ENCODE peak calls at places on chromosomes 2 and 18, in ten cellular contexts. One of them, this sample, is unnamed.

GRCh38 chr2:168685619-168686453 is 116.6 kb upstream of the NOSTRIN start:
- DNase-seq in GM06990: no peak
- DNase-seq in AG09309: no peak
- DNase-seq in coronary artery: no peak
- DNase-seq in NB4: no peak
- DNase-seq in transverse colon: no peak
- DNase-seq in DND-41: no peak
- DNase-seq in IMR-90: no peak
- DNase-seq in AG10803: no peak
- DNase-seq in tibial artery: no peak
- DNase-seq in this sample: no peak

GRCh38 chr2:105917216-105917615 is 172.5 kb downstream of the NCK2 start:
- DNase-seq in GM06990: no peak
- DNase-seq in AG09309: no peak
- DNase-seq in coronary artery: peak
- DNase-seq in NB4: peak
- DNase-seq in transverse colon: no peak
- DNase-seq in DND-41: no peak
- DNase-seq in IMR-90: no peak
- DNase-seq in AG10803: no peak
- DNase-seq in tibial artery: no peak
- DNase-seq in this sample: no peak

GRCh38 chr2:74696758-74697327 is 42.8 kb downstream of the SEMA4F start:
- DNase-seq in GM06990: no peak
- DNase-seq in AG09309: peak
- DNase-seq in coronary artery: no peak
- DNase-seq in NB4: no peak
- DNase-seq in transverse colon: no peak
- DNase-seq in DND-41: no peak
- DNase-seq in IMR-90: peak
- DNase-seq in AG10803: peak
- DNase-seq in tibial artery: no peak
- DNase-seq in this sample: peak

GRCh38 chr2:6370753-6371152 is 495.0 kb downstream of the CMPK2 start:
- DNase-seq in GM06990: no peak
- DNase-seq in AG09309: no peak
- DNase-seq in coronary artery: no peak
- DNase-seq in NB4: no peak
- DNase-seq in transverse colon: no peak
- DNase-seq in DND-41: no peak
- DNase-seq in IMR-90: peak
- DNase-seq in AG10803: peak
- DNase-seq in tibial artery: no peak
- DNase-seq in this sample: no peak

GRCh38 chr2:96115631-96116423 is 544 bp downstream of the ADRA2B start:
- DNase-seq in GM06990: no peak
- DNase-seq in AG09309: no peak
- DNase-seq in coronary artery: no peak
- DNase-seq in NB4: no peak
- DNase-seq in transverse colon: no peak
- DNase-seq in DND-41: no peak
- DNase-seq in IMR-90: no peak
- DNase-seq in AG10803: no peak
- DNase-seq in tibial artery: no peak
- DNase-seq in this sample: no peak

GRCh38 chr2:232111551-232111950 is 150.0 kb downstream of the DIS3L2 start:
- DNase-seq in GM06990: no peak
- DNase-seq in AG09309: no peak
- DNase-seq in coronary artery: no peak
- DNase-seq in NB4: no peak
- DNase-seq in transverse colon: no peak
- DNase-seq in DND-41: no peak
- DNase-seq in IMR-90: no peak
- DNase-seq in AG10803: no peak
- DNase-seq in tibial artery: no peak
- DNase-seq in this sample: no peak

GRCh38 chr18:45166341-45167108 is 448.8 kb upstream of the SLC14A2 start:
- DNase-seq in GM06990: no peak
- DNase-seq in AG09309: peak
- DNase-seq in coronary artery: no peak
- DNase-seq in NB4: no peak
- DNase-seq in transverse colon: peak
- DNase-seq in DND-41: no peak
- DNase-seq in IMR-90: peak
- DNase-seq in AG10803: peak
- DNase-seq in tibial artery: peak
- DNase-seq in this sample: peak

GRCh38 chr2:120978359-120979050 is 242.8 kb downstream of the GLI2 start:
- DNase-seq in GM06990: no peak
- DNase-seq in AG09309: no peak
- DNase-seq in coronary artery: no peak
- DNase-seq in NB4: no peak
- DNase-seq in transverse colon: no peak
- DNase-seq in DND-41: no peak
- DNase-seq in IMR-90: peak
- DNase-seq in AG10803: no peak
- DNase-seq in tibial artery: no peak
- DNase-seq in this sample: no peak

GRCh38 chr2:205857532-205857931 is 175.2 kb downstream of the NRP2 start:
- DNase-seq in GM06990: no peak
- DNase-seq in AG09309: no peak
- DNase-seq in coronary artery: no peak
- DNase-seq in NB4: no peak
- DNase-seq in transverse colon: no peak
- DNase-seq in DND-41: no peak
- DNase-seq in IMR-90: no peak
- DNase-seq in AG10803: no peak
- DNase-seq in tibial artery: no peak
- DNase-seq in this sample: no peak

GRCh38 chr18:23226386-23226785 is 91.1 kb downstream of the CABLES1 start:
- DNase-seq in GM06990: no peak
- DNase-seq in AG09309: no peak
- DNase-seq in coronary artery: no peak
- DNase-seq in NB4: no peak
- DNase-seq in transverse colon: no peak
- DNase-seq in DND-41: no peak
- DNase-seq in IMR-90: peak
- DNase-seq in AG10803: peak
- DNase-seq in tibial artery: no peak
- DNase-seq in this sample: peak

GRCh38 chr2:223576873-223577272 is 25.3 kb downstream of the SCG2 start:
- DNase-seq in GM06990: no peak
- DNase-seq in AG09309: peak
- DNase-seq in coronary artery: no peak
- DNase-seq in NB4: no peak
- DNase-seq in transverse colon: no peak
- DNase-seq in DND-41: no peak
- DNase-seq in IMR-90: peak
- DNase-seq in AG10803: peak
- DNase-seq in tibial artery: no peak
- DNase-seq in this sample: peak

GRCh38 chr2:70069049-70069448 is 18.2 kb upstream of the PCBP1 start:
- DNase-seq in GM06990: peak
- DNase-seq in AG09309: no peak
- DNase-seq in coronary artery: no peak
- DNase-seq in NB4: no peak
- DNase-seq in transverse colon: peak
- DNase-seq in DND-41: no peak
- DNase-seq in IMR-90: peak
- DNase-seq in AG10803: no peak
- DNase-seq in tibial artery: no peak
- DNase-seq in this sample: no peak

GRCh38 chr2:207782238-207783030 is 12.7 kb upstream of the FZD5 start:
- DNase-seq in GM06990: no peak
- DNase-seq in AG09309: no peak
- DNase-seq in coronary artery: no peak
- DNase-seq in NB4: no peak
- DNase-seq in transverse colon: peak
- DNase-seq in DND-41: no peak
- DNase-seq in IMR-90: no peak
- DNase-seq in AG10803: no peak
- DNase-seq in tibial artery: no peak
- DNase-seq in this sample: no peak

GRCh38 chr18:26768388-26768787 is 97.1 kb downstream of the AQP4 start:
- DNase-seq in GM06990: no peak
- DNase-seq in AG09309: no peak
- DNase-seq in coronary artery: no peak
- DNase-seq in NB4: no peak
- DNase-seq in transverse colon: no peak
- DNase-seq in DND-41: no peak
- DNase-seq in IMR-90: no peak
- DNase-seq in AG10803: no peak
- DNase-seq in tibial artery: no peak
- DNase-seq in this sample: no peak

GRCh38 chr18:26777316-26778053 is 88.0 kb downstream of the AQP4 start:
- DNase-seq in GM06990: no peak
- DNase-seq in AG09309: no peak
- DNase-seq in coronary artery: no peak
- DNase-seq in NB4: no peak
- DNase-seq in transverse colon: no peak
- DNase-seq in DND-41: no peak
- DNase-seq in IMR-90: no peak
- DNase-seq in AG10803: no peak
- DNase-seq in tibial artery: no peak
- DNase-seq in this sample: peak

GRCh38 chr18:26772691-26773090 is 92.8 kb downstream of the AQP4 start:
- DNase-seq in GM06990: no peak
- DNase-seq in AG09309: no peak
- DNase-seq in coronary artery: no peak
- DNase-seq in NB4: no peak
- DNase-seq in transverse colon: no peak
- DNase-seq in DND-41: no peak
- DNase-seq in IMR-90: no peak
- DNase-seq in AG10803: no peak
- DNase-seq in tibial artery: no peak
- DNase-seq in this sample: no peak

DNA sequence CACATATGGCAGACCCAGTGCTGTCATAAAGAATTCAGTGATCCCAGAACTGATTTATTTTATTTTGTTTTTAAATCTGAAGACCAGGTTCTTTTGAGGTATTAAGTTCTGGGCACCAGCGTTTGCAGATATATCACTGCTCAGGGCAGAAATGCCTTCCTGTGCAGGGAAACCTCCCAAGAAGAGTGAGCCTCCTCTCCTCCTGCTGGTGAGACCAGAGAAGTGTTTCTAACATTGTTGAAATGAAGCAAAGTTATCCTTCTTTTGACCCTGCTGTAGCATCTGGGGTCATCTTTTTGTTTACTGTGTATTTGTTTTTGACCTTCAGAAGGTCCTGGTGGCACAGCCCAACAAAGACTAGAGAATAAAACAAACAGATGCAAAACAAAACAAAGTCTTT is 94.0 kb downstream of the AQP4 start:
- DNase-seq in GM06990: no peak
- DNase-seq in AG09309: no peak
- DNase-seq in coronary artery: no peak
- DNase-seq in NB4: peak
- DNase-seq in transverse colon: no peak
- DNase-seq in DND-41: peak
- DNase-seq in IMR-90: no peak
- DNase-seq in AG10803: no peak
- DNase-seq in tibial artery: no peak
- DNase-seq in this sample: no peak
- TF ChIP-seq CTCF in GM06990: peak
- TF ChIP-seq CTCF in AG09309: peak
- TF ChIP-seq CTCF in coronary artery: no peak
- TF ChIP-seq CTCF in NB4: peak
- TF ChIP-seq CTCF in transverse colon: peak
- TF ChIP-seq CTCF in DND-41: peak
- TF ChIP-seq CTCF in IMR-90: no peak
- TF ChIP-seq CTCF in AG10803: peak
- TF ChIP-seq CTCF in tibial artery: no peak
- TF ChIP-seq CTCF in this sample: peak

DNA sequence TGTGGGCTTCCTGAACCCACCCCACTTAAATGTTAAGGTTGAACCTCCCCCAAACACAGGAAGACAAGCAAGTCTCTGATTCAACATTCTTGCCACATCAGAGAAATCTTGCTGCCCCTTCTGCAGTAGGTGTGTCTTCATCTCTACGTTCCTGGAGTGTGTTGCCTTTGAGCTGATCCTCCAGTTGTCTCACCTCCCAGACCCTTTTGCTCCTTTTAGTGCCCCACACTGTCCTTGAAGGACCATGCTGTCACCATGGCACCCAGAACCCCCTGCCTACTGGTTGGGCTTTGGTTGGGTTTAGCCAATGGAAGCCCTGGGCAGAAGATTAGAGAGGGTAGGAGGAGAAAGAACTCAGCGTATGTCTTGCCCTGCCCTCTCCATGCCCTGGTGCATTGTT is 10.7 kb downstream of the CAB39 start:
- DNase-seq in GM06990: no peak
- DNase-seq in AG09309: no peak
- DNase-seq in coronary artery: no peak
- DNase-seq in NB4: peak
- DNase-seq in transverse colon: no peak
- DNase-seq in DND-41: peak
- DNase-seq in IMR-90: no peak
- DNase-seq in AG10803: no peak
- DNase-seq in tibial artery: no peak
- DNase-seq in this sample: no peak
- H3K4me3 ChIP-seq in GM06990: no peak
- H3K4me3 ChIP-seq in AG09309: no peak
- H3K4me3 ChIP-seq in coronary artery: no peak
- H3K4me3 ChIP-seq in NB4: no peak
- H3K4me3 ChIP-seq in transverse colon: no peak
- H3K4me3 ChIP-seq in DND-41: no peak
- H3K4me3 ChIP-seq in IMR-90: no peak
- H3K4me3 ChIP-seq in AG10803: no peak
- H3K4me3 ChIP-seq in tibial artery: no peak
- H3K4me3 ChIP-seq in this sample: no peak

GRCh38 chr2:81002906-81003305 is 698.4 kb upstream of the LRRTM1 start:
- DNase-seq in GM06990: no peak
- DNase-seq in AG09309: no peak
- DNase-seq in coronary artery: no peak
- DNase-seq in NB4: no peak
- DNase-seq in transverse colon: no peak
- DNase-seq in DND-41: no peak
- DNase-seq in IMR-90: no peak
- DNase-seq in AG10803: no peak
- DNase-seq in tibial artery: no peak
- DNase-seq in this sample: no peak

GRCh38 chr2:81007104-81007503 is 702.6 kb upstream of the LRRTM1 start:
- DNase-seq in GM06990: no peak
- DNase-seq in AG09309: no peak
- DNase-seq in coronary artery: no peak
- DNase-seq in NB4: no peak
- DNase-seq in transverse colon: no peak
- DNase-seq in DND-41: no peak
- DNase-seq in IMR-90: no peak
- DNase-seq in AG10803: no peak
- DNase-seq in tibial artery: no peak
- DNase-seq in this sample: no peak
- TF ChIP-seq CTCF in GM06990: no peak
- TF ChIP-seq CTCF in AG09309: no peak
- TF ChIP-seq CTCF in coronary artery: no peak
- TF ChIP-seq CTCF in NB4: no peak
- TF ChIP-seq CTCF in transverse colon: no peak
- TF ChIP-seq CTCF in DND-41: no peak
- TF ChIP-seq CTCF in IMR-90: no peak
- TF ChIP-seq CTCF in AG10803: no peak
- TF ChIP-seq CTCF in tibial artery: no peak
- TF ChIP-seq CTCF in this sample: no peak

GRCh38 chr2:110657721-110658305 is 20.1 kb downstream of the BUB1 start:
- DNase-seq in GM06990: no peak
- DNase-seq in AG09309: no peak
- DNase-seq in coronary artery: no peak
- DNase-seq in NB4: no peak
- DNase-seq in transverse colon: peak
- DNase-seq in DND-41: no peak
- DNase-seq in IMR-90: no peak
- DNase-seq in AG10803: no peak
- DNase-seq in tibial artery: no peak
- DNase-seq in this sample: no peak
- H3K4me3 ChIP-seq in GM06990: no peak
- H3K4me3 ChIP-seq in AG09309: no peak
- H3K4me3 ChIP-seq in coronary artery: no peak
- H3K4me3 ChIP-seq in NB4: no peak
- H3K4me3 ChIP-seq in transverse colon: no peak
- H3K4me3 ChIP-seq in DND-41: no peak
- H3K4me3 ChIP-seq in IMR-90: no peak
- H3K4me3 ChIP-seq in AG10803: no peak
- H3K4me3 ChIP-seq in tibial artery: no peak
- H3K4me3 ChIP-seq in this sample: no peak